ENCODE peak calls at places on chromosomes 5 and 9, in four cellular contexts. C, S, O and E are unnamed samples.

GRCh38 chr9:88258012-88258411 is 119.7 kb upstream of the SPATA31C2 start:
- DNase-seq in C (no peak), S (peak; percentile 22), O (no peak), E (peak; percentile 81)

GRCh38 chr5:128062172-128062746 is 21.3 kb upstream of the SLC12A2 start:
- DNase-seq in C (no peak), S (no peak), O (no peak), E (peak; percentile 83)

GRCh38 chr5:167489202-167489601 is 802.2 kb upstream of the WWC1 start:
- DNase-seq in C (no peak), S (no peak), O (no peak), E (peak; percentile 72)

GRCh38 chr9:104091028-104091590 is 3.0 kb upstream of the SMC2 start:
- DNase-seq in C (no peak), S (no peak), O (no peak), E (no peak)

GRCh38 chr5:133713746-133714145 is 101.4 kb upstream of the FSTL4 start:
- DNase-seq in C (no peak), S (no peak), O (no peak), E (peak; percentile 37)

GRCh38 chr5:125660231-125660895 is 762.8 kb upstream of the GRAMD2B start:
- DNase-seq in C (no peak), S (no peak), O (no peak), E (peak; percentile 30)

GRCh38 chr5:173451031-173451430 is 122.8 kb upstream of the STC2 start:
- DNase-seq in C (no peak), S (peak; percentile 45), O (no peak), E (no peak)

GRCh38 chr5:56183507-56183906 is 49.6 kb downstream of the ANKRD55 start:
- DNase-seq in C (no peak), S (no peak), O (no peak), E (peak; percentile 99)

GRCh38 chr9:7132605-7133004 is 374.8 kb downstream of the KDM4C start:
- DNase-seq in C (no peak), S (no peak), O (no peak), E (no peak)

GRCh38 chr9:438066-438465 is 223.4 kb downstream of the DOCK8 start:
- DNase-seq in C (no peak), S (no peak), O (no peak), E (no peak)

GRCh38 chr5:154049685-154050084 is 10.9 kb downstream of the MFAP3 start:
- DNase-seq in C (no peak), S (no peak), O (no peak), E (no peak)

GRCh38 chr5:133696006-133696584 is 83.8 kb upstream of the FSTL4 start:
- DNase-seq in C (no peak), S (no peak), O (no peak), E (no peak)

GRCh38 chr5:95822408-95823240 is at the start of gene GLRX:
- DNase-seq in C (peak; percentile 70), S (peak; percentile 84), O (no peak), E (peak; percentile 92)

GRCh38 chr9:93048706-93049448 is 9.6 kb upstream of the SUSD3 start:
- DNase-seq in C (peak; percentile 33), S (no peak), O (no peak), E (no peak)

GRCh38 chr9:81585191-81585763 is 104.1 kb downstream of the TLE1 start:
- DNase-seq in C (no peak), S (no peak), O (no peak), E (no peak)

GRCh38 chr5:118553662-118554061 is 434.7 kb downstream of the DTWD2 start:
- DNase-seq in C (no peak), S (peak; percentile 56), O (peak; percentile 19), E (peak; percentile 86)

GRCh38 chr9:89363921-89364663 is 45.8 kb downstream of the SECISBP2 start:
- DNase-seq in C (no peak), S (no peak), O (no peak), E (no peak)

GRCh38 chr9:134388289-134388808 is 62.1 kb downstream of the RXRA start:
- DNase-seq in C (no peak), S (no peak), O (no peak), E (no peak)

GRCh38 chr5:162785673-162786072 is 651.7 kb upstream of the CCNG1 start:
- DNase-seq in C (no peak), S (no peak), O (no peak), E (no peak)

GRCh38 chr5:93150311-93151012 is 430.6 kb downstream of the NR2F1-AS1 start:
- DNase-seq in C (no peak), S (no peak), O (no peak), E (no peak)

GRCh38 chr9:114169940-114170791 is 14.8 kb downstream of the COL27A1 start:
- DNase-seq in C (no peak), S (no peak), O (no peak), E (no peak)

GRCh38 chr5:141150215-141150992 is 547 bp downstream of the PCDHB6 start:
- DNase-seq in C (no peak), S (peak; percentile 30), O (no peak), E (no peak)

GRCh38 chr9:72718503-72718902 is 197.1 kb downstream of the TMC1 start:
- DNase-seq in C (no peak), S (peak; percentile 21), O (no peak), E (no peak)

DNA sequence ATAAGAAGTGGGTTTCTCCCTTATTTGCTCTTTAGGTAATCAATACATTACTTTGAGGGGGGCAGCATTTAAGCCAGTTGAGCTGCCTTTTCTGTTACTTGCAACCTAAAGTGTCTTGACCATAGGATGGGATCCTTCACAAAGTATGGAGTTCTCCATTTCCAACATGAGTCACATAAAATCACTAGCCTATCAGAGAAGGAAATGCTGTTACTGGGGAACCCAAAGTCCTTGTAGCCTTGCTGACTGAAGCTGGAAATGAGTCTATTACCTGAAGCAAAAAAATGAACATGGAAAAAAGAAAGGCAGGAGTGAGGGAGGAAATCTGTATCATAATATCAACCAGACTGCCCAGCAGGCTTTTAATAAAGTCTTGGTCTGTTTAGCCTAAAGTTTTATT is 42.8 kb upstream of the SLIT3 start:
- DNase-seq in C (no peak), S (no peak), O (no peak), E (no peak)
- H3K27ac ChIP-seq in C (no peak overlapping the region), S (no peak overlapping the region), O (no peak overlapping the region), E (no peak overlapping the region)

DNA sequence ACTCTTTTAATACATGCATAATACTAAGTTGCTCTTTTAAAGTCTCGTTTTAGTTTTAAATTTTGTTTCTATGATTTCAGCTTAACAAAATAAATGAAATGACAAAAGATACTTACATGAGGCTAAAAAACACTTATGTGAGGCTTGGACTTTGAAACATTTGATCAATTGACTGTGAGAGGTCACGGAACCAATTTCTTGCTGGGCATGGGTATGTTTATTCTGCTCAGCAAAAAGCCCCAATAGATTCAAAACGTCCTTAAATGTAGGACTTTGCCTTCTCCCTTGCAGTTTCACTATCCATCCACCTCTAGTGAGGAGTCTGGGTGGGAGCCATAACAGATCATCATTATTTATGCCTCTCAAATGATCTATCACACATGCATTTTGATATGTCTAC is 191.9 kb downstream of the ZSWIM6 start:
- DNase-seq in C (no peak), S (no peak), O (no peak), E (no peak)
- H3K27ac ChIP-seq in C (no peak overlapping the region), S (no peak overlapping the region), O (no peak overlapping the region), E (no peak overlapping the region)

GRCh38 chr9:83966209-83966582 is 13.8 kb downstream of the HNRNPK start:
- DNase-seq in C (no peak), S (no peak), O (no peak), E (no peak)
- H3K27ac ChIP-seq in C (no peak overlapping the region), S (peak overlapping the region; percentile 80), O (no peak overlapping the region), E (no peak overlapping the region)

GRCh38 chr5:135034963-135035677 is 1.1 kb upstream of the PITX1 start:
- DNase-seq in C (no peak), S (no peak), O (no peak), E (no peak)
- H3K27ac ChIP-seq in C (peak overlapping the region; percentile 73), S (no peak overlapping the region), O (no peak overlapping the region), E (no peak overlapping the region)

GRCh38 chr9:1982074-1982473 is 33.1 kb upstream of the SMARCA2 start:
- DNase-seq in C (no peak), S (no peak), O (no peak), E (no peak)

GRCh38 chr9:1978941-1979340 is 36.2 kb upstream of the SMARCA2 start:
- DNase-seq in C (no peak), S (no peak), O (no peak), E (peak; percentile 41)

GRCh38 chr9:1979815-1980367 is 35.3 kb upstream of the SMARCA2 start:
- DNase-seq in C (no peak), S (no peak), O (no peak), E (peak; percentile 94)

GRCh38 chr9:1977026-1977425 is 38.1 kb upstream of the SMARCA2 start:
- DNase-seq in C (no peak), S (no peak), O (no peak), E (no peak)

GRCh38 chr9:1980387-1980786 is 34.8 kb upstream of the SMARCA2 start:
- DNase-seq in C (no peak), S (no peak), O (no peak), E (no peak)
- H3K27ac ChIP-seq in C (no peak overlapping the region), S (no peak overlapping the region), O (no peak overlapping the region), E (no peak overlapping the region)

GRCh38 chr9:129602598-129603415 is 18.1 kb downstream of the C9orf50 start:
- DNase-seq in C (peak; percentile 59), S (peak; percentile 61), O (no peak), E (no peak)
- H3K27ac ChIP-seq in C (no peak overlapping the region), S (peak overlapping the region; percentile 68), O (no peak overlapping the region), E (no peak overlapping the region)

GRCh38 chr5:16567365-16567764 is 49.4 kb downstream of the RETREG1 start:
- DNase-seq in C (no peak), S (no peak), O (no peak), E (no peak)

GRCh38 chr5:16565118-16565517 is 51.7 kb downstream of the RETREG1 start:
- DNase-seq in C (no peak), S (no peak), O (no peak), E (no peak)

GRCh38 chr5:16561660-16562059 is 55.1 kb downstream of the RETREG1 start:
- DNase-seq in C (no peak), S (no peak), O (no peak), E (no peak)

GRCh38 chr5:16568875-16569580 is 47.8 kb downstream of the RETREG1 start:
- DNase-seq in C (no peak), S (peak; percentile 94), O (no peak), E (peak; percentile 68)

GRCh38 chr5:16564468-16564867 is 52.3 kb downstream of the RETREG1 start:
- DNase-seq in C (no peak), S (no peak), O (no peak), E (no peak)
- H3K27ac ChIP-seq in C (no peak overlapping the region), S (no peak overlapping the region), O (no peak overlapping the region), E (no peak overlapping the region)

GRCh38 chr5:147418613-147419012 is 91.3 kb downstream of the DPYSL3 start:
- DNase-seq in C (no peak), S (no peak), O (no peak), E (no peak)
- H3K27ac ChIP-seq in C (no peak overlapping the region), S (no peak overlapping the region), O (peak overlapping the region; percentile 76), E (no peak overlapping the region)